ENCODE peak calls at places on chromosome 17, in four cellular contexts. F, W, R and S are unnamed samples.

GRCh38 chr17:56110463-56111138 is 42.7 kb upstream of the ANKFN1 start:
- DNase-seq in F (no peak), W (no peak), R (no peak), S (no peak)

GRCh38 chr17:30165960-30166359 is 49.3 kb downstream of the NSRP1 start:
- DNase-seq in F (no peak), R (no peak), W (no peak), S (no peak)

GRCh38 chr17:40910441-40910841 is 25.4 kb upstream of the KRT20 start:
- DNase-seq in W (peak), F (no peak), R (no peak), S (peak)

GRCh38 chr17:44599298-44600175 is 42.3 kb downstream of the FZD2 start:
- DNase-seq in R (no peak), F (no peak), W (peak), S (peak)

GRCh38 chr17:37478187-37478586 is 11.5 kb upstream of the DUSP14 start:
- DNase-seq in F (peak), W (no peak), R (no peak), S (no peak)

GRCh38 chr17:27494192-27495091 is 38.2 kb downstream of the KSR1 start:
- DNase-seq in R (no peak), F (peak), W (peak), S (no peak)

GRCh38 chr17:57319806-57320205 is 63.5 kb downstream of the MSI2 start:
- DNase-seq in W (no peak), R (no peak), F (no peak), S (no peak)

GRCh38 chr17:65183736-65184135 is 46.6 kb downstream of the RGS9 start:
- DNase-seq in F (no peak), R (no peak), W (peak), S (no peak)

GRCh38 chr17:9021985-9022552 is 759 bp downstream of the NTN1 start:
- DNase-seq in R (no peak), W (peak), F (peak), S (no peak)

GRCh38 chr17:68326681-68327080 is 35.4 kb downstream of the ARSG start:
- DNase-seq in R (no peak), F (no peak), W (no peak), S (no peak)

GRCh38 chr17:17198281-17198680 is 7.9 kb downstream of the PLD6 start:
- DNase-seq in F (no peak), R (no peak), W (no peak), S (no peak)

GRCh38 chr17:79779088-79779529 is 1.2 kb downstream of the CBX2 start:
- DNase-seq in W (no peak), R (no peak), F (no peak), S (no peak)

GRCh38 chr17:77684803-77685580 is 273.5 kb upstream of the TNRC6C start:
- DNase-seq in R (no peak), W (no peak), F (no peak), S (no peak)

GRCh38 chr17:8401107-8401506 is 3.5 kb upstream of the RNF222 start:
- DNase-seq in R (no peak), W (no peak), F (no peak), S (no peak)

GRCh38 chr17:57910462-57910861 is 44.8 kb downstream of the CUEDC1 start:
- DNase-seq in R (no peak), W (no peak), F (no peak), S (no peak)

GRCh38 chr17:45230787-45231480 is 9.2 kb downstream of the FMNL1 start:
- DNase-seq in W (peak), F (peak), R (no peak), S (no peak)

GRCh38 chr17:20010099-20010863 is 1.1 kb downstream of the SPECC1 start:
- DNase-seq in F (peak), W (peak), R (no peak), S (no peak)

GRCh38 chr17:65557349-65558310 is 3.8 kb downstream of the AXIN2 start:
- DNase-seq in F (no peak), R (no peak), W (peak), S (no peak)

GRCh38 chr17:16040710-16041251 is 41.2 kb downstream of the TTC19 start:
- DNase-seq in F (no peak), W (peak), R (no peak), S (no peak)

GRCh38 chr17:8740486-8740885 is 4.2 kb downstream of the CCDC42 start:
- DNase-seq in F (no peak), W (no peak), R (peak), S (no peak)

GRCh38 chr17:79371984-79372383 is 238.9 kb downstream of the RBFOX3 start:
- DNase-seq in R (no peak), F (no peak), W (no peak), S (no peak)

GRCh38 chr17:2906907-2907306 is 110.7 kb downstream of the RAP1GAP2 start:
- DNase-seq in F (no peak), W (no peak), R (no peak), S (no peak)

GRCh38 chr17:66970140-66970539 is 5.6 kb downstream of the CACNG4 start:
- DNase-seq in R (no peak), W (no peak), F (no peak), S (no peak)

GRCh38 chr17:419073-419735 is 66.6 kb upstream of the RPH3AL start:
- DNase-seq in F (no peak), R (no peak), W (no peak), S (no peak)

GRCh38 chr17:9324864-9325263 is 250.8 kb downstream of the STX8 start:
- DNase-seq in F (no peak), R (no peak), W (no peak), S (no peak)

GRCh38 chr17:78747479-78747878 is 34.6 kb downstream of the CYTH1 start:
- DNase-seq in R (no peak), W (no peak), F (no peak), S (no peak)

GRCh38 chr17:17681744-17682292 is 560 bp downstream of the RAI1 start:
- DNase-seq in F (peak), W (peak), R (peak), S (no peak)

GRCh38 chr17:29870836-29871430 is 59.1 kb downstream of the SSH2 start:
- DNase-seq in W (no peak), F (no peak), R (no peak), S (no peak)

GRCh38 chr17:76376318-76377133 is 7.9 kb upstream of the SPHK1 start:
- DNase-seq in F (peak), W (peak), R (no peak), S (no peak)

GRCh38 chr17:17021194-17021863 is 20.9 kb upstream of the MPRIP start:
- DNase-seq in R (no peak), W (peak), F (peak), S (no peak)

GRCh38 chr17:69609495-69610315 is 195.2 kb downstream of the MAP2K6 start:
- DNase-seq in F (no peak), W (peak), R (no peak), S (no peak)

GRCh38 chr17:39235555-39236221 is 9.9 kb upstream of the STAC2 start:
- DNase-seq in R (no peak), W (peak), F (no peak), S (no peak)

GRCh38 chr17:28533091-28533670 is 19.2 kb downstream of the UNC119 start:
- DNase-seq in R (no peak), F (no peak), W (no peak), S (no peak)

GRCh38 chr17:64773836-64774761 is 112.0 kb upstream of the SMURF2 start:
- DNase-seq in W (peak), F (no peak), R (no peak), S (no peak)

GRCh38 chr17:43431741-43432523 is 33.1 kb downstream of the ARL4D start:
- DNase-seq in R (no peak), W (peak), F (no peak), S (peak)

GRCh38 chr17:67439269-67439668 is 62.2 kb downstream of the PITPNC1 start:
- DNase-seq in W (no peak), F (no peak), R (no peak), S (no peak)

GRCh38 chr17:37220609-37220953 is 155.2 kb upstream of the C17orf78 start:
- DNase-seq in F (no peak), R (no peak), W (no peak), S (no peak)

GRCh38 chr17:81419333-81419885 is 24.2 kb downstream of the BAHCC1 start:
- DNase-seq in R (no peak), W (peak), F (peak), S (peak)
- H3K4me3 ChIP-seq in R (no peak), W (no peak), F (peak), S (peak)

GRCh38 chr17:73976147-73976546 is 227.3 kb upstream of the RPL38 start:
- DNase-seq in R (no peak), W (peak), F (no peak), S (no peak)

GRCh38 chr17:73976676-73977521 is 226.6 kb upstream of the RPL38 start:
- DNase-seq in F (no peak), W (peak), R (no peak), S (no peak)

GRCh38 chr17:73972901-73973300 is 230.6 kb upstream of the RPL38 start:
- DNase-seq in F (no peak), R (no peak), W (no peak), S (no peak)

GRCh38 chr17:73973881-73974409 is 229.5 kb upstream of the RPL38 start:
- DNase-seq in W (peak), R (no peak), F (no peak), S (no peak)

DNA sequence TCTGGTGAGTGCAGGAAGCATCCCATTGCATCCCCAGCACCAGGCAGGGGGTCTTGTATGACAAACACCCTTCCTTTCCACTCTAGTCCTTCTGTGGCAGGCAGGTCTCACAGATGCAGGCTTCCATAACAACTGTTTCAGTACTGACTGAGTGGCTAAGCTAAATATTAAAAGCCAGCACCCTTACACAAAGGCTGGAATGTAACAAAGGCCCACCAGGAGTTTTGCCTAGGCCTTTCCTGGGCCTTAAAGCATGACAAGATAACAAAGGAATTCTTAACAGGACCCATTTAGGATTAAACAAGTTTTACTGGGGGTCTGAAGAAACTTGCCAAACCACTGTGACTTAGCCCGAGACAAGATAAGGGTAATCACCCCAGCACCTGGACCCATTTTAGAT is 228.9 kb upstream of the RPL38 start:
- DNase-seq in W (no peak), F (no peak), R (no peak), S (no peak)
- H3K4me3 ChIP-seq in W (no peak), F (no peak), R (no peak), S (no peak)

DNA sequence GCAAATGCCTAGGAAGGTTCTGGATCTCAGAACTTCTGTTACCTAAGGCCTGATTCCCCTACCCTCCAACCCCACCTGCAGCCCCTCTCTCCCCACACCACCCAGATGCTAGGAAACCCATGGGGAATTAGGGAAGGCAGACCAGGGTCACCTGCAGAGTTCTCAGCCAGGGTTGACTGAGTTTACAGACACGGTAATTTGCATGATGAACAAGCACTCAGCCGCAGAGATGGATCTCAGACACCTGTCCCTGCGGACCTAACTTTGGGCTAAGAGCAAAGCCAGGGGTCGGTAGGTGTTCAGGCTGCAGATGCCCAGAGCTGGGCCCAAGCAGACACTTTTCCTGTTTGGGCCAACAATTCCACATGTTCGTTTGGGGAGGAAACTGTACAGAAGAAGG is 2.9 kb downstream of the ABI3 start:
- DNase-seq in R (no peak), W (no peak), F (no peak), S (no peak)
- H3K4me3 ChIP-seq in R (peak), W (no peak), F (peak), S (no peak)

GRCh38 chr17:62857526-62857925 is 49.4 kb upstream of the MARCHF10 start:
- DNase-seq in W (no peak), R (no peak), F (no peak), S (no peak)

GRCh38 chr17:62862251-62862650 is 54.1 kb upstream of the MARCHF10 start:
- DNase-seq in R (no peak), F (no peak), W (no peak), S (no peak)

GRCh38 chr17:62859146-62859545 is 51.0 kb upstream of the MARCHF10 start:
- DNase-seq in R (no peak), W (peak), F (no peak), S (peak)

GRCh38 chr17:62865586-62865985 is 57.5 kb upstream of the MARCHF10 start:
- DNase-seq in F (no peak), R (no peak), W (no peak), S (no peak)

DNA sequence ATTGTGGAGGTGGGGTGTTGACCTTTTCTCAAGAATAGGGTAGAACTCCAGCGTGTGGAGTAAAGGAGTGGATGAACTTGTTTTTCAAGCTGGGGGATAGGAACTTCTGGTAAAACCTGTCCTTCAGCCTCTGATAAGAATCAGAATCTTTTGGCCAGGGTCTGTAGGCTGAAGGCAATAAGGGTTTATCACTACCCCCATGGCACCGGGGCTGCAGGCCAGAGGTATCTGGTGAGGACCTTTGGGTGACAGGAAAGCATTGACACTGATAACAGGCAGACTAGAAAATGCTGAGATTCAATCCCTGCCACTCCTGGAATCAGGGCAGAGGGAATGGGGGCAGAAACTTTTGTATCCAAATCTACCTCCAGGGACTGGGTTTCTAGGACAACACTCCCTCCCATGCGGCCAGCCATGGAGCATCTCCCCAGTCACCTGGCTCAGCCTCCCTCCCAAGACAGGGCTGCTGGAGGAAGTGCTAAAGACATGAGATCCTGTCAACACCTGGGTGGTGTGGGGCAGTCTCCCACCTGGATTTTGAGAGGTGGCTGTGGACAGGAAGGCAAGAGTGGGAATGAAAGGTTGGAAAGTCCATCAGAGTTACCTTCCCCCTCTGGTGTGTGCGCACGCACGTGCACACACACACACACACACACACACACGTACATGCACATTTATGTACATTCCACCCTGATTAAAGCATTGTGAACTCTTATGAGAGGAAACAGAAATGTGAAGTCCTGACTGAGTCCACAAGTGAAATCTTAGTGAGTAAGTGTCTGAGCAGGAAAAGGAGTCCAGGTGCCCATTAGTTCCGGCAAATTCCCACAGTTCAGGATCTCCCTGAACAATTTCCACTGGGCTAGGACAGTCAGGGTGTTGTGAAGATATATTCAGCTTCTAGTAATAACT is 53.1 kb upstream of the MARCHF10 start:
- DNase-seq in W (peak), F (no peak), R (no peak), S (peak)
- H3K4me3 ChIP-seq in W (no peak), F (no peak), R (no peak), S (no peak)

GRCh38 chr17:46979023-46979870 is at the start of gene RPRML:
- DNase-seq in R (peak), W (peak), F (peak), S (no peak)

GRCh38 chr17:46978489-46979022 is 497 bp downstream of the RPRML start:
- DNase-seq in R (no peak), F (no peak), W (no peak), S (no peak)

GRCh38 chr17:46977750-46978488 is 1.1 kb downstream of the RPRML start:
- DNase-seq in R (no peak), F (no peak), W (no peak), S (no peak)

GRCh38 chr17:46976626-46977270 is 2.3 kb downstream of the RPRML start:
- DNase-seq in W (no peak), F (no peak), R (no peak), S (no peak)

GRCh38 chr17:46977348-46977747 is 1.7 kb downstream of the RPRML start:
- DNase-seq in R (no peak), F (no peak), W (peak), S (no peak)
- H3K4me3 ChIP-seq in R (no peak), F (peak), W (no peak), S (no peak)

GRCh38 chr17:34117332-34117731 is 137.8 kb upstream of the CCL2 start:
- DNase-seq in W (no peak), R (no peak), F (no peak), S (no peak)

GRCh38 chr17:34121311-34121710 is 133.8 kb upstream of the CCL2 start:
- DNase-seq in W (no peak), R (no peak), F (no peak), S (no peak)

GRCh38 chr17:34116306-34116705 is 138.8 kb upstream of the CCL2 start:
- DNase-seq in W (no peak), F (no peak), R (no peak), S (no peak)

GRCh38 chr17:34117811-34118210 is 137.3 kb upstream of the CCL2 start:
- DNase-seq in F (no peak), R (no peak), W (no peak), S (no peak)

GRCh38 chr17:34118564-34118963 is 136.5 kb upstream of the CCL2 start:
- DNase-seq in R (no peak), W (no peak), F (no peak), S (no peak)
- H3K4me3 ChIP-seq in R (no peak), W (no peak), F (no peak), S (no peak)